ENCODE peak calls at places on chromosomes 2 and 18, in ten cellular contexts. One of them, this sample, is unnamed.

GRCh38 chr2:10174173-10174572 is 51.6 kb downstream of the RRM2 start:
- DNase-seq in A549: no peak
- DNase-seq in psoas muscle: no peak
- DNase-seq in RWPE1: no peak
- DNase-seq in Calu3: no peak
- DNase-seq in testis: no peak
- DNase-seq in tibial nerve: no peak
- DNase-seq in AG09319: no peak
- DNase-seq in endodermal cell: no peak
- DNase-seq in GM20000: no peak
- DNase-seq in this sample: no peak

GRCh38 chr2:58032751-58033055 is 13.9 kb upstream of the VRK2 start:
- DNase-seq in testis: peak; percentile 19
- DNase-seq in psoas muscle: no peak
- DNase-seq in A549: no peak
- DNase-seq in AG09319: no peak
- DNase-seq in tibial nerve: no peak
- DNase-seq in endodermal cell: no peak
- DNase-seq in GM20000: no peak
- DNase-seq in Calu3: no peak
- DNase-seq in RWPE1: no peak
- DNase-seq in this sample: no peak

GRCh38 chr2:8378016-8378810 is 303.6 kb upstream of the ID2 start:
- DNase-seq in Calu3: no peak
- DNase-seq in A549: no peak
- DNase-seq in GM20000: peak; percentile 40
- DNase-seq in endodermal cell: no peak
- DNase-seq in testis: no peak
- DNase-seq in AG09319: no peak
- DNase-seq in RWPE1: no peak
- DNase-seq in tibial nerve: no peak
- DNase-seq in psoas muscle: no peak
- DNase-seq in this sample: no peak

GRCh38 chr18:57574866-57575265 is 11.6 kb downstream of the FECH start:
- DNase-seq in tibial nerve: no peak
- DNase-seq in testis: no peak
- DNase-seq in RWPE1: no peak
- DNase-seq in endodermal cell: no peak
- DNase-seq in psoas muscle: no peak
- DNase-seq in AG09319: no peak
- DNase-seq in Calu3: no peak
- DNase-seq in GM20000: no peak
- DNase-seq in A549: no peak
- DNase-seq in this sample: no peak

GRCh38 chr2:185219981-185220380 is 518.6 kb upstream of the FSIP2 start:
- DNase-seq in GM20000: no peak
- DNase-seq in psoas muscle: no peak
- DNase-seq in AG09319: no peak
- DNase-seq in RWPE1: peak; percentile 3
- DNase-seq in A549: no peak
- DNase-seq in Calu3: no peak
- DNase-seq in endodermal cell: no peak
- DNase-seq in testis: no peak
- DNase-seq in tibial nerve: no peak
- DNase-seq in this sample: no peak

GRCh38 chr18:54388203-54389142 is 30.8 kb downstream of the C18orf54 start:
- DNase-seq in tibial nerve: no peak
- DNase-seq in A549: peak; percentile 19
- DNase-seq in Calu3: peak; percentile 84
- DNase-seq in endodermal cell: peak; percentile 94
- DNase-seq in psoas muscle: no peak
- DNase-seq in RWPE1: peak; percentile 32
- DNase-seq in GM20000: peak; percentile 18
- DNase-seq in AG09319: peak; percentile 25
- DNase-seq in testis: no peak
- DNase-seq in this sample: no peak

GRCh38 chr2:234977228-234977679 is 25.4 kb downstream of the SH3BP4 start:
- DNase-seq in Calu3: no peak
- DNase-seq in tibial nerve: no peak
- DNase-seq in AG09319: no peak
- DNase-seq in endodermal cell: no peak
- DNase-seq in A549: no peak
- DNase-seq in testis: no peak
- DNase-seq in RWPE1: no peak
- DNase-seq in psoas muscle: no peak
- DNase-seq in GM20000: no peak
- DNase-seq in this sample: no peak

GRCh38 chr2:1159013-1159412 is 208.4 kb downstream of the SNTG2 start:
- DNase-seq in Calu3: no peak
- DNase-seq in GM20000: no peak
- DNase-seq in A549: no peak
- DNase-seq in testis: no peak
- DNase-seq in psoas muscle: no peak
- DNase-seq in RWPE1: no peak
- DNase-seq in tibial nerve: no peak
- DNase-seq in AG09319: no peak
- DNase-seq in endodermal cell: no peak
- DNase-seq in this sample: no peak

GRCh38 chr18:501406-501714 is 859 bp upstream of the COLEC12 start:
- DNase-seq in endodermal cell: no peak
- DNase-seq in RWPE1: no peak
- DNase-seq in GM20000: no peak
- DNase-seq in testis: no peak
- DNase-seq in Calu3: no peak
- DNase-seq in tibial nerve: no peak
- DNase-seq in AG09319: no peak
- DNase-seq in A549: no peak
- DNase-seq in psoas muscle: no peak
- DNase-seq in this sample: no peak

GRCh38 chr18:500556-501405 is at the start of gene COLEC12:
- DNase-seq in RWPE1: no peak
- DNase-seq in AG09319: no peak
- DNase-seq in A549: no peak
- DNase-seq in tibial nerve: no peak
- DNase-seq in GM20000: no peak
- DNase-seq in endodermal cell: peak; percentile 74
- DNase-seq in testis: peak; percentile 46
- DNase-seq in psoas muscle: peak; percentile 60
- DNase-seq in Calu3: no peak
- DNase-seq in this sample: no peak

GRCh38 chr18:499351-500229 is 911 bp downstream of the COLEC12 start:
- DNase-seq in RWPE1: no peak
- DNase-seq in A549: no peak
- DNase-seq in testis: no peak
- DNase-seq in endodermal cell: peak; percentile 74
- DNase-seq in tibial nerve: no peak
- DNase-seq in GM20000: no peak
- DNase-seq in AG09319: peak; percentile 81
- DNase-seq in Calu3: no peak
- DNase-seq in psoas muscle: no peak
- DNase-seq in this sample: no peak

GRCh38 chr18:498901-499300 is 1.6 kb downstream of the COLEC12 start:
- DNase-seq in endodermal cell: no peak
- DNase-seq in AG09319: no peak
- DNase-seq in psoas muscle: no peak
- DNase-seq in GM20000: no peak
- DNase-seq in Calu3: no peak
- DNase-seq in A549: no peak
- DNase-seq in testis: no peak
- DNase-seq in RWPE1: no peak
- DNase-seq in tibial nerve: no peak
- DNase-seq in this sample: no peak

DNA sequence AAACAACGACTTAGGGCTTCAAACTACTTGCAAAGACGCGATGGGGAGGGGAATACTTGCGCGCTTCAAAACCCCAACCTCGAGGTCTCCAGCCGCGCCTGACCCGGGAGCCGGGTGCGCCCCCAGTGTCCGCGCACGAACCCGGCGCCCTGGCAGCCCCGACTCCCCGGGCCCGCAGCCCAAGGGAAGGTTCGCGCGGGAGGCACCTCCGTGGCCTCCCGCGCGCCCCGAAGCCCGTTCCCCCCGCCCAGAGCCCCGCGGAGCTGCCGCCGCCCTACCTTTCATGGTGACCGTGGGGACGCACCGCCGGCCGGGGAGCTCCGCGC is 308 bp downstream of the COLEC12 start:
- DNase-seq in testis: no peak
- DNase-seq in RWPE1: no peak
- DNase-seq in tibial nerve: no peak
- DNase-seq in Calu3: no peak
- DNase-seq in A549: no peak
- DNase-seq in GM20000: no peak
- DNase-seq in psoas muscle: no peak
- DNase-seq in endodermal cell: peak; percentile 66
- DNase-seq in AG09319: no peak
- DNase-seq in this sample: no peak
- TF ChIP-seq CTCF in testis: no peak
- TF ChIP-seq CTCF in RWPE1: no peak
- TF ChIP-seq CTCF in tibial nerve: no peak
- TF ChIP-seq CTCF in Calu3: no peak
- TF ChIP-seq CTCF in A549: no peak
- TF ChIP-seq CTCF in GM20000: no peak
- TF ChIP-seq CTCF in psoas muscle: no peak
- TF ChIP-seq CTCF in endodermal cell: peak; percentile 60
- TF ChIP-seq CTCF in AG09319: peak; percentile 10
- TF ChIP-seq CTCF in this sample: no peak

GRCh38 chr2:172198908-172199307 is 96.2 kb upstream of the DLX2 start:
- DNase-seq in Calu3: no peak
- DNase-seq in psoas muscle: no peak
- DNase-seq in tibial nerve: no peak
- DNase-seq in RWPE1: no peak
- DNase-seq in GM20000: no peak
- DNase-seq in endodermal cell: no peak
- DNase-seq in AG09319: no peak
- DNase-seq in A549: no peak
- DNase-seq in testis: no peak
- DNase-seq in this sample: no peak

GRCh38 chr2:172195836-172196376 is 93.2 kb upstream of the DLX2 start:
- DNase-seq in RWPE1: peak; percentile 62
- DNase-seq in tibial nerve: no peak
- DNase-seq in Calu3: no peak
- DNase-seq in A549: no peak
- DNase-seq in endodermal cell: no peak
- DNase-seq in testis: no peak
- DNase-seq in AG09319: no peak
- DNase-seq in psoas muscle: no peak
- DNase-seq in GM20000: no peak
- DNase-seq in this sample: no peak

GRCh38 chr2:172193331-172194089 is 90.8 kb upstream of the DLX2 start:
- DNase-seq in testis: no peak
- DNase-seq in tibial nerve: no peak
- DNase-seq in endodermal cell: no peak
- DNase-seq in RWPE1: no peak
- DNase-seq in A549: no peak
- DNase-seq in psoas muscle: no peak
- DNase-seq in GM20000: no peak
- DNase-seq in Calu3: no peak
- DNase-seq in AG09319: no peak
- DNase-seq in this sample: no peak

GRCh38 chr2:172198361-172198760 is 95.7 kb upstream of the DLX2 start:
- DNase-seq in Calu3: no peak
- DNase-seq in psoas muscle: no peak
- DNase-seq in A549: no peak
- DNase-seq in AG09319: no peak
- DNase-seq in testis: no peak
- DNase-seq in tibial nerve: no peak
- DNase-seq in GM20000: no peak
- DNase-seq in endodermal cell: no peak
- DNase-seq in RWPE1: no peak
- DNase-seq in this sample: no peak

GRCh38 chr2:172196768-172197322 is 94.1 kb upstream of the DLX2 start:
- DNase-seq in psoas muscle: no peak
- DNase-seq in GM20000: no peak
- DNase-seq in Calu3: peak; percentile 26
- DNase-seq in A549: no peak
- DNase-seq in endodermal cell: no peak
- DNase-seq in RWPE1: peak; percentile 93
- DNase-seq in testis: no peak
- DNase-seq in tibial nerve: no peak
- DNase-seq in AG09319: peak; percentile 12
- DNase-seq in this sample: no peak
- TF ChIP-seq CTCF in psoas muscle: no peak
- TF ChIP-seq CTCF in GM20000: no peak
- TF ChIP-seq CTCF in Calu3: no peak
- TF ChIP-seq CTCF in A549: no peak
- TF ChIP-seq CTCF in endodermal cell: no peak
- TF ChIP-seq CTCF in RWPE1: no peak
- TF ChIP-seq CTCF in testis: no peak
- TF ChIP-seq CTCF in tibial nerve: no peak
- TF ChIP-seq CTCF in AG09319: no peak
- TF ChIP-seq CTCF in this sample: no peak

GRCh38 chr2:238948765-238949641 is 101.1 kb downstream of the TWIST2 start:
- DNase-seq in endodermal cell: peak; percentile 28
- DNase-seq in Calu3: no peak
- DNase-seq in tibial nerve: no peak
- DNase-seq in AG09319: no peak
- DNase-seq in testis: peak; percentile 7
- DNase-seq in A549: no peak
- DNase-seq in RWPE1: no peak
- DNase-seq in psoas muscle: no peak
- DNase-seq in GM20000: no peak
- DNase-seq in this sample: no peak
- TF ChIP-seq CTCF in endodermal cell: no peak
- TF ChIP-seq CTCF in Calu3: no peak
- TF ChIP-seq CTCF in tibial nerve: no peak
- TF ChIP-seq CTCF in AG09319: no peak
- TF ChIP-seq CTCF in testis: no peak
- TF ChIP-seq CTCF in A549: no peak
- TF ChIP-seq CTCF in RWPE1: no peak
- TF ChIP-seq CTCF in psoas muscle: no peak
- TF ChIP-seq CTCF in GM20000: no peak
- TF ChIP-seq CTCF in this sample: no peak

GRCh38 chr18:74249181-74249968 is 42.4 kb downstream of the CYB5A start:
- DNase-seq in A549: peak; percentile 72
- DNase-seq in tibial nerve: no peak
- DNase-seq in endodermal cell: no peak
- DNase-seq in testis: no peak
- DNase-seq in RWPE1: peak; percentile 59
- DNase-seq in Calu3: peak; percentile 24
- DNase-seq in AG09319: peak; percentile 61
- DNase-seq in psoas muscle: no peak
- DNase-seq in GM20000: no peak
- DNase-seq in this sample: no peak

GRCh38 chr18:74248189-74248975 is 43.4 kb downstream of the CYB5A start:
- DNase-seq in testis: no peak
- DNase-seq in psoas muscle: no peak
- DNase-seq in GM20000: peak; percentile 24
- DNase-seq in endodermal cell: no peak
- DNase-seq in tibial nerve: no peak
- DNase-seq in A549: no peak
- DNase-seq in RWPE1: no peak
- DNase-seq in AG09319: no peak
- DNase-seq in Calu3: no peak
- DNase-seq in this sample: no peak

GRCh38 chr18:74252032-74252380 is 39.8 kb downstream of the CYB5A start:
- DNase-seq in Calu3: no peak
- DNase-seq in AG09319: no peak
- DNase-seq in A549: no peak
- DNase-seq in psoas muscle: no peak
- DNase-seq in GM20000: no peak
- DNase-seq in testis: no peak
- DNase-seq in RWPE1: no peak
- DNase-seq in tibial nerve: no peak
- DNase-seq in endodermal cell: no peak
- DNase-seq in this sample: no peak

GRCh38 chr18:74251297-74252031 is 40.3 kb downstream of the CYB5A start:
- DNase-seq in GM20000: no peak
- DNase-seq in tibial nerve: no peak
- DNase-seq in endodermal cell: no peak
- DNase-seq in testis: no peak
- DNase-seq in Calu3: peak; percentile 17
- DNase-seq in A549: peak; percentile 41
- DNase-seq in AG09319: peak; percentile 55
- DNase-seq in RWPE1: peak; percentile 9
- DNase-seq in psoas muscle: no peak
- DNase-seq in this sample: no peak

DNA sequence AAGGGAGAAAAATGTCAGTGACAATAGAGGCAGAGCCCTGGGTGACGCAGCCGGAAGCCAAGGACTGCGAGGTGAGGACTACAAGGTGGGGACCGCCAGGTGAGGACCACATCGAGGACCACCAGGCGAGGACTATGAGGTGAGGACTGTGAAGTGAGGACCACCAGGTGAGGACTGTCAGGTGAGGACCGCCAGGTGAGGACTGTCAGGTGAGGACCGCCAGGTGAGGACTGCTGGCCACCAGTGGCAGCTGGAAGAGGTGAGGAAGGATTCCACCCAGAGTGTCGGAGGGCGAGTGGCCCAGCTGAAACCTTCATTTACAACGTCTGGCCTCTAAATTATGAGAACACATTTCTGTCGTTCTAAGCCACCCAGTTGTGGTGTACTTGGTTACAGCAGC is 41.6 kb downstream of the CYB5A start:
- DNase-seq in testis: no peak
- DNase-seq in RWPE1: no peak
- DNase-seq in tibial nerve: no peak
- DNase-seq in psoas muscle: no peak
- DNase-seq in Calu3: no peak
- DNase-seq in A549: no peak
- DNase-seq in endodermal cell: no peak
- DNase-seq in GM20000: no peak
- DNase-seq in AG09319: no peak
- DNase-seq in this sample: no peak
- TF ChIP-seq CTCF in testis: no peak
- TF ChIP-seq CTCF in RWPE1: no peak
- TF ChIP-seq CTCF in tibial nerve: no peak
- TF ChIP-seq CTCF in psoas muscle: no peak
- TF ChIP-seq CTCF in Calu3: no peak
- TF ChIP-seq CTCF in A549: no peak
- TF ChIP-seq CTCF in endodermal cell: no peak
- TF ChIP-seq CTCF in GM20000: no peak
- TF ChIP-seq CTCF in AG09319: no peak
- TF ChIP-seq CTCF in this sample: no peak

This sample was measured in coronary artery.